ENCODE peak calls at places on chromosomes 13 and 19, in five cellular contexts. One of them, this sample, is unnamed.

GRCh38 chr19:10193666-10194499 is 870 bp downstream of the DNMT1 start:
- DNase-seq in KBM-7: peak
- DNase-seq in nephron progenitor cell: no peak
- DNase-seq in EH: peak
- DNase-seq in MV-4-11: no peak
- DNase-seq in this sample: peak

GRCh38 chr19:3479177-3479818 is 1.0 kb downstream of the SMIM24 start:
- DNase-seq in EH: peak
- DNase-seq in nephron progenitor cell: peak
- DNase-seq in KBM-7: peak
- DNase-seq in MV-4-11: peak
- DNase-seq in this sample: no peak

GRCh38 chr13:31927219-31927653 is 104.3 kb upstream of the FRY start:
- DNase-seq in KBM-7: no peak
- DNase-seq in nephron progenitor cell: no peak
- DNase-seq in MV-4-11: no peak
- DNase-seq in EH: no peak
- DNase-seq in this sample: no peak

GRCh38 chr19:778910-779653 is 18.2 kb upstream of the PTBP1 start:
- DNase-seq in KBM-7: no peak
- DNase-seq in nephron progenitor cell: no peak
- DNase-seq in MV-4-11: peak
- DNase-seq in EH: peak
- DNase-seq in this sample: peak

GRCh38 chr13:93455881-93456280 is 229.3 kb downstream of the GPC6 start:
- DNase-seq in KBM-7: no peak
- DNase-seq in nephron progenitor cell: no peak
- DNase-seq in EH: no peak
- DNase-seq in MV-4-11: no peak
- DNase-seq in this sample: no peak

GRCh38 chr13:38013676-38014075 is 144.1 kb upstream of the TRPC4 start:
- DNase-seq in KBM-7: no peak
- DNase-seq in EH: no peak
- DNase-seq in MV-4-11: no peak
- DNase-seq in nephron progenitor cell: no peak
- DNase-seq in this sample: no peak

GRCh38 chr13:41590643-41591042 is 133.3 kb downstream of the RGCC start:
- DNase-seq in KBM-7: no peak
- DNase-seq in nephron progenitor cell: no peak
- DNase-seq in MV-4-11: no peak
- DNase-seq in EH: no peak
- DNase-seq in this sample: no peak

GRCh38 chr13:65064967-65065366 is 2165.2 kb downstream of the PCDH9 start:
- DNase-seq in nephron progenitor cell: no peak
- DNase-seq in MV-4-11: no peak
- DNase-seq in EH: no peak
- DNase-seq in KBM-7: no peak
- DNase-seq in this sample: no peak

GRCh38 chr13:85828094-85828684 is 29.0 kb upstream of the SLITRK6 start:
- DNase-seq in EH: peak
- DNase-seq in KBM-7: no peak
- DNase-seq in nephron progenitor cell: no peak
- DNase-seq in MV-4-11: peak
- DNase-seq in this sample: peak